ENCODE peak calls at places on chromosomes 3 and 15, in eight cellular contexts. One of them, this sample, is unnamed.

GRCh38 chr3:23944007-23944760 is 902 bp upstream of the NR1D2 start:
- DNase-seq in HuH-7.5: no peak
- DNase-seq in posterior cingulate gyrus: no peak
- DNase-seq in amygdala: no peak
- DNase-seq in RWPE1: no peak
- DNase-seq in stromal cell of bone marrow: no peak
- DNase-seq in AG09309: no peak
- DNase-seq in HEK293T: no peak
- DNase-seq in this sample: no peak

GRCh38 chr3:72155391-72156064 is 370.6 kb upstream of the PROK2 start:
- DNase-seq in amygdala: no peak
- DNase-seq in HuH-7.5: no peak
- DNase-seq in HEK293T: no peak
- DNase-seq in AG09309: peak
- DNase-seq in RWPE1: peak
- DNase-seq in posterior cingulate gyrus: no peak
- DNase-seq in stromal cell of bone marrow: peak
- DNase-seq in this sample: peak

GRCh38 chr15:29466292-29466691 is 196.7 kb upstream of the NSMCE3 start:
- DNase-seq in stromal cell of bone marrow: no peak
- DNase-seq in HuH-7.5: no peak
- DNase-seq in amygdala: no peak
- DNase-seq in AG09309: no peak
- DNase-seq in posterior cingulate gyrus: no peak
- DNase-seq in RWPE1: no peak
- DNase-seq in HEK293T: no peak
- DNase-seq in this sample: no peak

GRCh38 chr3:114706591-114707224 is 412.9 kb downstream of the TIGIT start:
- DNase-seq in amygdala: no peak
- DNase-seq in HuH-7.5: peak
- DNase-seq in posterior cingulate gyrus: no peak
- DNase-seq in stromal cell of bone marrow: peak
- DNase-seq in AG09309: no peak
- DNase-seq in HEK293T: peak
- DNase-seq in RWPE1: peak
- DNase-seq in this sample: no peak

GRCh38 chr15:42111924-42112323 is 17.6 kb upstream of the PLA2G4D start:
- DNase-seq in RWPE1: no peak
- DNase-seq in HEK293T: no peak
- DNase-seq in amygdala: no peak
- DNase-seq in AG09309: no peak
- DNase-seq in stromal cell of bone marrow: no peak
- DNase-seq in posterior cingulate gyrus: no peak
- DNase-seq in HuH-7.5: no peak
- DNase-seq in this sample: no peak

GRCh38 chr3:42526616-42527367 is 24.3 kb downstream of the VIPR1 start:
- DNase-seq in AG09309: no peak
- DNase-seq in HuH-7.5: no peak
- DNase-seq in amygdala: no peak
- DNase-seq in posterior cingulate gyrus: no peak
- DNase-seq in HEK293T: no peak
- DNase-seq in RWPE1: no peak
- DNase-seq in stromal cell of bone marrow: no peak
- DNase-seq in this sample: no peak

GRCh38 chr3:43423142-43423541 is 136.8 kb downstream of the SNRK start:
- DNase-seq in stromal cell of bone marrow: no peak
- DNase-seq in HuH-7.5: no peak
- DNase-seq in AG09309: no peak
- DNase-seq in posterior cingulate gyrus: no peak
- DNase-seq in RWPE1: no peak
- DNase-seq in HEK293T: no peak
- DNase-seq in amygdala: no peak
- DNase-seq in this sample: no peak

GRCh38 chr15:68526269-68526668 is 52.5 kb upstream of the CORO2B start:
- DNase-seq in HuH-7.5: no peak
- DNase-seq in HEK293T: no peak
- DNase-seq in amygdala: no peak
- DNase-seq in AG09309: peak
- DNase-seq in RWPE1: peak
- DNase-seq in stromal cell of bone marrow: peak
- DNase-seq in posterior cingulate gyrus: no peak
- DNase-seq in this sample: no peak

GRCh38 chr3:131110087-131110486 is 83.4 kb downstream of the NEK11 start:
- DNase-seq in posterior cingulate gyrus: no peak
- DNase-seq in RWPE1: peak
- DNase-seq in amygdala: no peak
- DNase-seq in HEK293T: no peak
- DNase-seq in AG09309: peak
- DNase-seq in HuH-7.5: no peak
- DNase-seq in stromal cell of bone marrow: no peak
- DNase-seq in this sample: no peak

GRCh38 chr3:44414517-44415090 is 62.9 kb downstream of the ZNF445 start:
- DNase-seq in posterior cingulate gyrus: no peak
- DNase-seq in RWPE1: no peak
- DNase-seq in HEK293T: peak
- DNase-seq in amygdala: no peak
- DNase-seq in stromal cell of bone marrow: no peak
- DNase-seq in AG09309: no peak
- DNase-seq in HuH-7.5: no peak
- DNase-seq in this sample: no peak

GRCh38 chr15:25693321-25694237 is 169.5 kb downstream of the ATP10A start:
- DNase-seq in posterior cingulate gyrus: no peak
- DNase-seq in HuH-7.5: no peak
- DNase-seq in amygdala: no peak
- DNase-seq in RWPE1: no peak
- DNase-seq in stromal cell of bone marrow: no peak
- DNase-seq in AG09309: no peak
- DNase-seq in HEK293T: peak
- DNase-seq in this sample: no peak

GRCh38 chr3:132136334-132136716 is 101.5 kb upstream of the CPNE4 start:
- DNase-seq in posterior cingulate gyrus: no peak
- DNase-seq in amygdala: no peak
- DNase-seq in stromal cell of bone marrow: no peak
- DNase-seq in RWPE1: no peak
- DNase-seq in HuH-7.5: no peak
- DNase-seq in HEK293T: no peak
- DNase-seq in AG09309: no peak
- DNase-seq in this sample: no peak

GRCh38 chr15:41940441-41940857 is 31.9 kb downstream of the EHD4 start:
- DNase-seq in posterior cingulate gyrus: no peak
- DNase-seq in AG09309: no peak
- DNase-seq in stromal cell of bone marrow: no peak
- DNase-seq in HuH-7.5: no peak
- DNase-seq in HEK293T: no peak
- DNase-seq in amygdala: no peak
- DNase-seq in RWPE1: peak
- DNase-seq in this sample: no peak

GRCh38 chr15:48494646-48495045 is 150.9 kb downstream of the FBN1 start:
- DNase-seq in posterior cingulate gyrus: no peak
- DNase-seq in AG09309: no peak
- DNase-seq in RWPE1: no peak
- DNase-seq in HuH-7.5: no peak
- DNase-seq in amygdala: no peak
- DNase-seq in stromal cell of bone marrow: no peak
- DNase-seq in HEK293T: no peak
- DNase-seq in this sample: no peak

GRCh38 chr3:8809341-8809740 is 39.9 kb upstream of the OXTR start:
- DNase-seq in posterior cingulate gyrus: no peak
- DNase-seq in HEK293T: no peak
- DNase-seq in HuH-7.5: no peak
- DNase-seq in amygdala: no peak
- DNase-seq in stromal cell of bone marrow: no peak
- DNase-seq in RWPE1: no peak
- DNase-seq in AG09309: no peak
- DNase-seq in this sample: no peak

GRCh38 chr15:31271706-31272557 is 54.7 kb upstream of the KLF13 start:
- DNase-seq in HEK293T: no peak
- DNase-seq in amygdala: no peak
- DNase-seq in RWPE1: no peak
- DNase-seq in posterior cingulate gyrus: no peak
- DNase-seq in stromal cell of bone marrow: no peak
- DNase-seq in HuH-7.5: no peak
- DNase-seq in AG09309: no peak
- DNase-seq in this sample: no peak

GRCh38 chr3:99537416-99537815 is 101.0 kb upstream of the COL8A1 start:
- DNase-seq in amygdala: no peak
- DNase-seq in RWPE1: no peak
- DNase-seq in AG09309: no peak
- DNase-seq in posterior cingulate gyrus: no peak
- DNase-seq in HuH-7.5: no peak
- DNase-seq in stromal cell of bone marrow: peak
- DNase-seq in HEK293T: no peak
- DNase-seq in this sample: no peak

GRCh38 chr15:27535445-27536129 is 563.5 kb downstream of the OCA2 start:
- DNase-seq in HuH-7.5: no peak
- DNase-seq in AG09309: no peak
- DNase-seq in RWPE1: no peak
- DNase-seq in posterior cingulate gyrus: no peak
- DNase-seq in HEK293T: no peak
- DNase-seq in stromal cell of bone marrow: no peak
- DNase-seq in amygdala: no peak
- DNase-seq in this sample: no peak

GRCh38 chr3:139267300-139268246 is 76.2 kb upstream of the MRPS22 start:
- DNase-seq in stromal cell of bone marrow: no peak
- DNase-seq in RWPE1: no peak
- DNase-seq in HuH-7.5: no peak
- DNase-seq in AG09309: no peak
- DNase-seq in posterior cingulate gyrus: no peak
- DNase-seq in HEK293T: no peak
- DNase-seq in amygdala: no peak
- DNase-seq in this sample: no peak

GRCh38 chr15:92586383-92586910 is 69.1 kb downstream of the FAM174B start:
- DNase-seq in RWPE1: no peak
- DNase-seq in posterior cingulate gyrus: no peak
- DNase-seq in stromal cell of bone marrow: no peak
- DNase-seq in AG09309: no peak
- DNase-seq in HEK293T: no peak
- DNase-seq in amygdala: no peak
- DNase-seq in HuH-7.5: no peak
- DNase-seq in this sample: peak

GRCh38 chr3:152047465-152047864 is 174.0 kb downstream of the SUCNR1 start:
- DNase-seq in posterior cingulate gyrus: no peak
- DNase-seq in amygdala: no peak
- DNase-seq in AG09309: peak
- DNase-seq in HEK293T: no peak
- DNase-seq in HuH-7.5: no peak
- DNase-seq in RWPE1: peak
- DNase-seq in stromal cell of bone marrow: peak
- DNase-seq in this sample: no peak

GRCh38 chr3:128524374-128525299 is 31.6 kb upstream of the GATA2 start:
- DNase-seq in RWPE1: no peak
- DNase-seq in AG09309: no peak
- DNase-seq in HuH-7.5: no peak
- DNase-seq in posterior cingulate gyrus: no peak
- DNase-seq in stromal cell of bone marrow: no peak
- DNase-seq in amygdala: no peak
- DNase-seq in HEK293T: no peak
- DNase-seq in this sample: no peak

GRCh38 chr3:169305460-169305859 is 358.1 kb downstream of the MECOM start:
- DNase-seq in AG09309: no peak
- DNase-seq in amygdala: no peak
- DNase-seq in HEK293T: no peak
- DNase-seq in stromal cell of bone marrow: no peak
- DNase-seq in posterior cingulate gyrus: no peak
- DNase-seq in RWPE1: no peak
- DNase-seq in HuH-7.5: no peak
- DNase-seq in this sample: no peak

GRCh38 chr3:141875893-141876380 is 506 bp upstream of the ATP1B3 start:
- DNase-seq in HuH-7.5: peak
- DNase-seq in stromal cell of bone marrow: no peak
- DNase-seq in AG09309: no peak
- DNase-seq in amygdala: no peak
- DNase-seq in RWPE1: peak
- DNase-seq in posterior cingulate gyrus: peak
- DNase-seq in HEK293T: peak
- DNase-seq in this sample: no peak

GRCh38 chr15:99613481-99613880 is 47.7 kb downstream of the MEF2A start:
- DNase-seq in HEK293T: no peak
- DNase-seq in amygdala: no peak
- DNase-seq in AG09309: no peak
- DNase-seq in HuH-7.5: no peak
- DNase-seq in RWPE1: no peak
- DNase-seq in stromal cell of bone marrow: no peak
- DNase-seq in posterior cingulate gyrus: no peak
- DNase-seq in this sample: no peak

GRCh38 chr3:178532414-178532813 is 3.8 kb upstream of the KCNMB2 start:
- DNase-seq in AG09309: no peak
- DNase-seq in HEK293T: no peak
- DNase-seq in amygdala: no peak
- DNase-seq in posterior cingulate gyrus: no peak
- DNase-seq in RWPE1: no peak
- DNase-seq in HuH-7.5: no peak
- DNase-seq in stromal cell of bone marrow: no peak
- DNase-seq in this sample: no peak

GRCh38 chr15:25682349-25682748 is 180.8 kb downstream of the ATP10A start:
- DNase-seq in stromal cell of bone marrow: no peak
- DNase-seq in posterior cingulate gyrus: no peak
- DNase-seq in HEK293T: no peak
- DNase-seq in RWPE1: no peak
- DNase-seq in HuH-7.5: no peak
- DNase-seq in AG09309: no peak
- DNase-seq in amygdala: no peak
- DNase-seq in this sample: no peak

GRCh38 chr15:100762913-100763627 is 116.6 kb upstream of the ALDH1A3 start:
- DNase-seq in RWPE1: no peak
- DNase-seq in HEK293T: no peak
- DNase-seq in AG09309: no peak
- DNase-seq in amygdala: no peak
- DNase-seq in stromal cell of bone marrow: no peak
- DNase-seq in HuH-7.5: no peak
- DNase-seq in posterior cingulate gyrus: no peak
- DNase-seq in this sample: no peak

GRCh38 chr3:136250862-136251460 is 821 bp downstream of the PCCB start:
- DNase-seq in amygdala: peak
- DNase-seq in RWPE1: no peak
- DNase-seq in HEK293T: peak
- DNase-seq in AG09309: peak
- DNase-seq in HuH-7.5: no peak
- DNase-seq in posterior cingulate gyrus: peak
- DNase-seq in stromal cell of bone marrow: peak
- DNase-seq in this sample: no peak

GRCh38 chr3:152183473-152183872 is 85.3 kb upstream of the MBNL1 start:
- DNase-seq in stromal cell of bone marrow: no peak
- DNase-seq in amygdala: no peak
- DNase-seq in AG09309: no peak
- DNase-seq in HEK293T: peak
- DNase-seq in RWPE1: no peak
- DNase-seq in HuH-7.5: no peak
- DNase-seq in posterior cingulate gyrus: peak
- DNase-seq in this sample: no peak

GRCh38 chr3:15929944-15930571 is 132.3 kb upstream of the ANKRD28 start:
- DNase-seq in HEK293T: no peak
- DNase-seq in HuH-7.5: no peak
- DNase-seq in AG09309: no peak
- DNase-seq in posterior cingulate gyrus: no peak
- DNase-seq in stromal cell of bone marrow: no peak
- DNase-seq in amygdala: no peak
- DNase-seq in RWPE1: no peak
- DNase-seq in this sample: no peak

GRCh38 chr3:159928692-159929091 is 59.9 kb upstream of the IL12A start:
- DNase-seq in HEK293T: no peak
- DNase-seq in AG09309: peak
- DNase-seq in stromal cell of bone marrow: peak
- DNase-seq in RWPE1: peak
- DNase-seq in posterior cingulate gyrus: no peak
- DNase-seq in HuH-7.5: no peak
- DNase-seq in amygdala: no peak
- DNase-seq in this sample: peak

GRCh38 chr3:104388624-104389023 is 978.1 kb upstream of the ALCAM start:
- DNase-seq in AG09309: no peak
- DNase-seq in RWPE1: peak
- DNase-seq in stromal cell of bone marrow: no peak
- DNase-seq in posterior cingulate gyrus: no peak
- DNase-seq in HuH-7.5: no peak
- DNase-seq in amygdala: no peak
- DNase-seq in HEK293T: no peak
- DNase-seq in this sample: peak

GRCh38 chr15:40471778-40472130 is 970 bp downstream of the CHST14 start:
- DNase-seq in RWPE1: no peak
- DNase-seq in HuH-7.5: no peak
- DNase-seq in stromal cell of bone marrow: no peak
- DNase-seq in AG09309: no peak
- DNase-seq in HEK293T: no peak
- DNase-seq in posterior cingulate gyrus: no peak
- DNase-seq in amygdala: no peak
- DNase-seq in this sample: no peak